ENCODE peak calls at places on chromosomes 1 and 21, in six cellular contexts. B is MM.1S, E is tibial artery, G is AG10803, S is astrocyte of the spinal cord, H is left lung. P is an unnamed sample.

GRCh38 chr1:109273570-109274288 is 9.2 kb downstream of the PSRC1 start:
- DNase-seq in S (no peak), G (no peak), B (no peak), H (peak; percentile 74), E (no peak), P (no peak)

GRCh38 chr1:235402457-235403200 is 35.4 kb downstream of the TBCE start:
- DNase-seq in E (no peak), S (no peak), B (no peak), G (no peak), H (no peak), P (no peak)

GRCh38 chr21:32599146-32599925 is 12.8 kb downstream of the CFAP298 start:
- DNase-seq in H (no peak), B (no peak), S (peak; percentile 23), E (no peak), G (no peak), P (no peak)

GRCh38 chr1:114979278-114979891 is 50.2 kb upstream of the TSHB start:
- DNase-seq in B (peak; percentile 46), S (peak; percentile 61), G (peak; percentile 51), E (peak; percentile 66), H (no peak), P (peak; percentile 12)

GRCh38 chr1:21139601-21140000 is 37.1 kb downstream of the EIF4G3 start:
- DNase-seq in H (no peak), G (no peak), E (no peak), B (peak; percentile 50), S (no peak), P (no peak)

GRCh38 chr1:64122588-64122987 is 80.8 kb upstream of the UBE2U start:
- DNase-seq in E (no peak), B (no peak), H (no peak), G (peak; percentile 48), S (no peak), P (no peak)

GRCh38 chr21:29302340-29302991 is 3.7 kb downstream of the BACH1 start:
- DNase-seq in S (no peak), B (no peak), E (no peak), H (no peak), G (no peak), P (no peak)

GRCh38 chr1:170659404-170660035 is 4.4 kb upstream of the PRRX1 start:
- DNase-seq in G (peak; percentile 83), B (no peak), E (no peak), S (no peak), H (no peak), P (no peak)

GRCh38 chr1:4218619-4219018 is 318.5 kb upstream of the C1orf174 start:
- DNase-seq in S (no peak), B (no peak), G (no peak), H (no peak), E (no peak), P (no peak)

GRCh38 chr1:234486858-234487830 is 8.2 kb upstream of the TARBP1 start:
- DNase-seq in S (peak; percentile 71), G (peak; percentile 83), E (no peak), H (no peak), B (peak; percentile 51), P (no peak)

GRCh38 chr1:15106608-15107007 is 46.9 kb upstream of the TMEM51 start:
- DNase-seq in H (no peak), G (no peak), E (no peak), B (no peak), S (no peak), P (no peak)

GRCh38 chr1:169853335-169853734 is 40.4 kb downstream of the SCYL3 start:
- DNase-seq in G (no peak), H (no peak), E (no peak), S (no peak), B (no peak), P (no peak)

DNA sequence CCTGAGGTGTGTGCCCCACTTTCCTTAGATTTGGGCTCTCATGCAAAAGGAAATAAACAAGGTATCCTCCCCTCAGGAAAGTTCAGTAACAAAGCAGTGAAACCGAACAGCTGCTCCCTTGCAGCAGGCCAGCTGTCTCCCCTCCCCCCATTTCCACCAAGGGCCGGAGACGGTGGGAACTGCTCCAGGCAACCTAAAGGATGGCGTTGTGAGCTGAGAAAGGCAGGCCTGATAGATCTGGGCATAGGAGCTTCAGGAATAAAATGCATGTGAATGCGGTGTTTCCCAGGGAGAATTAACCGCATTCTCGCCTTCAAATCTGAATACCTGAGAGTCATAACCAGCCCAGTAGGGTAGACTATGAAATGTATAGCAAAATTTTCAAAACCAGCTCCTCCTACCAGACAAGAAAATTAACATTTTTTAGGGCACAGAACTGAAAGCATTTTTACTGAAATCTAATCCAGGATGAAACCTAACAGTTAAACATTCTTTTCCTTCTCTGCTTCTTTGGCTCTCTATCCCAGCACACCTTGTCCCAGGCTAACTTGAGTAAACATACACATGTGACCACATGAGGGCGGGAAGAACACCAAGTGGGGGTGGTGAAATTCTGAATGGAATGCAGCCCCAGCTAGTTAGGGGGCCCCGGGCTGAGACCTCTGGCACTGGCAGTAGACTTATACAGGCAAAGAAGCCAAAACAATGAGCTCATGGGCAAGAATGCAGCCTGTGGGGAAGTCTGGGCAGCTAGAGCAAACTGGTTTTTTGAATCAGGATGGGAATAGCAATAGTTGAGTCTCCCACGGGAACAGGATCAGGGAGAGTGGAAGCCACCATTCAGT is 11.5 kb downstream of the MCL1 start:
- DNase-seq in H (no peak), B (peak; percentile 79), S (peak; percentile 99), E (peak; percentile 95), G (peak; percentile 99), P (peak; percentile 78)
- TF ChIP-seq CTCF in H (no peak), B (peak; percentile 25), S (no peak), E (no peak), G (no peak), P (no peak)

GRCh38 chr1:84145051-84145450 is 980 bp downstream of the PRKACB start:
- DNase-seq in E (no peak), B (peak; percentile 21), G (no peak), S (no peak), H (no peak), P (no peak)
- H3K4me3 ChIP-seq in E (no peak overlapping the region), B (peak overlapping the region; percentile 61), G (no peak overlapping the region), S (no peak overlapping the region), H (no peak overlapping the region), P (no peak overlapping the region)

DNA sequence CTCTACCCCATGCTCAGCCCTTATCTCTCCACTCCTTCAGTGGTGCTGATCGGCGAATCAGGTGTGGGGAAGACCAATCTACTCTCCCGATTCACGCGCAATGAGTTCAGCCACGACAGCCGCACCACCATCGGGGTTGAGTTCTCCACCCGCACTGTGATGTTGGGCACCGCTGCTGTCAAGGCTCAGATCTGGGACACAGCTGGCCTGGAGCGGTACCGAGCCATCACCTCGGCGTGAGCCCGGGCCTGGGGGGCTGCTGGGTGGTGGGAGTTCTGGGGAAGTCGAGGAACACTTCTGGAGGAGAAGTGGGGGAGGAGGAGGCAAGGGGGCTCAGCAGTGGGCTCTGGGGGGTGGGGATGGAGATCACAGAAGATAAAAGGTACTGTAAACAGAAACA is 4.9 kb downstream of the RAB25 start:
- DNase-seq in E (no peak), H (no peak), B (no peak), G (no peak), S (no peak), P (no peak)
- TF ChIP-seq CTCF in E (no peak), H (no peak), B (no peak), G (no peak), S (no peak), P (no peak)

GRCh38 chr1:159951551-159951950 is 2.5 kb downstream of the SLAMF9 start:
- DNase-seq in G (peak; percentile 5), H (no peak), B (no peak), S (no peak), E (peak; percentile 72), P (no peak)

GRCh38 chr1:159951016-159951415 is 3.0 kb downstream of the SLAMF9 start:
- DNase-seq in G (no peak), B (no peak), E (no peak), S (no peak), H (no peak), P (no peak)

GRCh38 chr1:159953866-159954515 is at the start of gene SLAMF9:
- DNase-seq in E (no peak), S (peak; percentile 44), B (no peak), G (peak; percentile 13), H (no peak), P (no peak)

GRCh38 chr1:159955456-159955855 is 1.4 kb upstream of the SLAMF9 start:
- DNase-seq in B (no peak), S (no peak), E (no peak), H (no peak), G (no peak), P (no peak)

GRCh38 chr1:159952932-159953331 is 1.1 kb downstream of the SLAMF9 start:
- DNase-seq in G (no peak), S (no peak), B (no peak), H (no peak), E (no peak), P (no peak)
- H3K4me3 ChIP-seq in G (no peak overlapping the region), S (no peak overlapping the region), B (no peak overlapping the region), H (no peak overlapping the region), E (no peak overlapping the region), P (no peak overlapping the region)

GRCh38 chr21:45287438-45288391 is at the start of gene POFUT2:
- DNase-seq in E (peak; percentile 95), S (peak; percentile 95), G (peak; percentile 91), H (peak; percentile 99), B (peak; percentile 99), P (peak; percentile 95)
- TF ChIP-seq CTCF in E (peak; percentile 20), S (no peak), G (peak; percentile 4), H (no peak), B (no peak), P (no peak)

GRCh38 chr1:32273389-32274208 is 18.3 kb upstream of the HDAC1 start:
- DNase-seq in B (no peak), S (no peak), H (no peak), G (no peak), E (no peak), P (no peak)
- H3K4me3 ChIP-seq in B (no peak overlapping the region), S (no peak overlapping the region), H (no peak overlapping the region), G (no peak overlapping the region), E (no peak overlapping the region), P (no peak overlapping the region)

GRCh38 chr1:152667625-152668024 is 4.4 kb downstream of the LCE2D start:
- DNase-seq in H (no peak), G (no peak), S (no peak), B (no peak), E (no peak), P (no peak)

GRCh38 chr1:152657677-152658076 is 5.5 kb upstream of the LCE2D start:
- DNase-seq in E (no peak), G (no peak), H (no peak), S (no peak), B (no peak), P (no peak)

GRCh38 chr1:152658649-152659048 is 4.5 kb upstream of the LCE2D start:
- DNase-seq in G (no peak), E (no peak), H (no peak), S (no peak), B (no peak), P (no peak)

GRCh38 chr1:152663098-152663497 is at the start of gene LCE2D:
- DNase-seq in H (no peak), G (no peak), E (no peak), B (no peak), S (no peak), P (no peak)
- TF ChIP-seq CTCF in H (no peak), G (no peak), E (no peak), B (no peak), S (no peak), P (no peak)

GRCh38 chr21:41316200-41316599 is 401 bp upstream of the FAM3B start:
- DNase-seq in G (no peak), E (no peak), H (no peak), B (no peak), S (no peak), P (no peak)
- H3K4me3 ChIP-seq in G (no peak overlapping the region), E (peak overlapping the region; percentile 30), H (peak overlapping the region; percentile 36), B (no peak overlapping the region), S (no peak overlapping the region), P (no peak overlapping the region)